ENCODE peak calls at places on chromosomes 6 and 20, in eight cellular contexts. W, Y, M, A, Z, G, J and N are unnamed samples.

GRCh38 chr20:14830899-14831298 is 493.5 kb upstream of the FLRT3 start:
- DNase-seq in W (no peak), Y (no peak), M (no peak), A (no peak), Z (no peak), G (no peak), J (no peak), N (no peak)

GRCh38 chr6:161409353-161409752 is 135.5 kb upstream of the AGPAT4 start:
- DNase-seq in W (no peak), Y (no peak), M (no peak), A (no peak), Z (no peak), G (no peak), J (no peak), N (no peak)

GRCh38 chr6:89745096-89745495 is 74.5 kb downstream of the MDN1 start:
- DNase-seq in W (no peak), Y (no peak), M (no peak), A (no peak), Z (no peak), G (no peak), J (no peak), N (no peak)

GRCh38 chr6:50116797-50117542 is 67.2 kb upstream of the DEFB112 start:
- DNase-seq in W (no peak), Y (no peak), M (no peak), A (no peak), Z (no peak), G (no peak), J (no peak), N (no peak)

GRCh38 chr6:1708141-1708540 is 98.4 kb downstream of the FOXC1 start:
- DNase-seq in W (no peak), Y (no peak), M (no peak), A (no peak), Z (no peak), G (no peak), J (no peak), N (no peak)

GRCh38 chr6:44058617-44059358 is 68.5 kb downstream of the MRPL14 start:
- DNase-seq in W (peak), Y (no peak), M (peak), A (peak), Z (no peak), G (peak), J (peak), N (no peak)

GRCh38 chr6:13005994-13006393 is 289.4 kb downstream of the PHACTR1 start:
- DNase-seq in W (no peak), Y (no peak), M (no peak), A (no peak), Z (no peak), G (no peak), J (no peak), N (no peak)

GRCh38 chr6:128007658-128008057 is 106.8 kb upstream of the THEMIS start:
- DNase-seq in W (no peak), Y (no peak), M (no peak), A (no peak), Z (no peak), G (no peak), J (no peak), N (no peak)

GRCh38 chr6:26464014-26464413 is 6.3 kb downstream of the BTN2A1 start:
- DNase-seq in W (no peak), Y (no peak), M (no peak), A (no peak), Z (no peak), G (no peak), J (no peak), N (no peak)

GRCh38 chr6:7137335-7138106 is 29.8 kb downstream of the RREB1 start:
- DNase-seq in W (no peak), Y (no peak), M (peak), A (no peak), Z (peak), G (peak), J (no peak), N (no peak)